ENCODE peak calls at places on chromosomes 11 and 22, in ten cellular contexts. O, Q, V, I, A, P, E, B, R and M are unnamed samples.

GRCh38 chr11:66332371-66333219 is 3.6 kb downstream of the RIN1 start:
- DNase-seq in A (no peak), B (no peak), V (no peak), R (no peak), O (peak), E (no peak), P (no peak), I (no peak), Q (no peak), M (no peak)

GRCh38 chr11:38460901-38461300 is 1862.9 kb upstream of the RAG2 start:
- DNase-seq in P (no peak), R (peak), I (peak), V (no peak), E (no peak), B (no peak), Q (no peak), O (no peak), A (peak), M (peak)

GRCh38 chr11:119263352-119263940 is 53.5 kb downstream of the MCAM start:
- DNase-seq in I (no peak), R (no peak), P (no peak), V (no peak), A (no peak), Q (no peak), O (no peak), B (no peak), E (no peak), M (no peak)

GRCh38 chr11:127369301-127369968 is 368.9 kb upstream of the KIRREL3 start:
- DNase-seq in O (no peak), I (no peak), A (no peak), V (no peak), Q (no peak), E (no peak), B (no peak), P (no peak), R (no peak), M (no peak)

GRCh38 chr11:76330651-76331050 is 50.3 kb downstream of the THAP12 start:
- DNase-seq in P (no peak), Q (no peak), V (no peak), I (no peak), E (no peak), R (no peak), B (no peak), A (no peak), O (no peak), M (no peak)

GRCh38 chr11:118304809-118305248 is 299 bp downstream of the CD3E start:
- DNase-seq in P (no peak), B (no peak), R (no peak), E (no peak), Q (no peak), V (no peak), O (no peak), A (no peak), I (no peak), M (no peak)

GRCh38 chr11:36110698-36111410 is 167.0 kb downstream of the LDLRAD3 start:
- DNase-seq in E (no peak), I (no peak), R (no peak), P (no peak), B (no peak), V (no peak), Q (no peak), A (no peak), O (no peak), M (no peak)

GRCh38 chr22:37549704-37550059 is 10.6 kb upstream of the CDC42EP1 start:
- DNase-seq in E (no peak), Q (no peak), I (peak), A (peak), R (peak), B (no peak), P (peak), V (no peak), O (no peak), M (peak)

GRCh38 chr11:112797653-112798293 is 163.4 kb upstream of the NCAM1 start:
- DNase-seq in Q (no peak), B (peak), P (no peak), E (peak), A (peak), V (peak), O (no peak), I (no peak), R (peak), M (no peak)

GRCh38 chr11:44748606-44749005 is 21.8 kb downstream of the TSPAN18 start:
- DNase-seq in Q (no peak), P (no peak), O (no peak), V (no peak), R (no peak), E (no peak), A (no peak), I (no peak), B (no peak), M (no peak)

GRCh38 chr11:112174789-112175595 is at the start of gene BCO2:
- DNase-seq in A (peak), V (no peak), R (peak), O (peak), Q (peak), I (peak), E (peak), P (peak), B (peak), M (peak)

GRCh38 chr11:28383471-28383870 is 275.3 kb downstream of the METTL15 start:
- DNase-seq in O (no peak), Q (no peak), B (no peak), P (no peak), E (no peak), A (no peak), V (no peak), R (no peak), I (no peak), M (no peak)

GRCh38 chr22:46033256-46034200 is 56.6 kb upstream of the WNT7B start:
- DNase-seq in P (peak), R (no peak), B (no peak), A (no peak), V (no peak), O (peak), I (peak), E (no peak), Q (no peak), M (no peak)

GRCh38 chr11:113195728-113196127 is 118.7 kb upstream of the TTC12 start:
- DNase-seq in A (no peak), V (no peak), B (no peak), Q (no peak), O (no peak), R (no peak), I (no peak), E (no peak), P (no peak), M (no peak)

GRCh38 chr11:16973565-16973964 is 40.6 kb downstream of the PLEKHA7 start:
- DNase-seq in P (no peak), O (no peak), Q (no peak), E (no peak), A (no peak), V (no peak), B (no peak), R (no peak), I (no peak), M (no peak)

GRCh38 chr11:95789506-95790122 is at the start of gene FAM76B:
- DNase-seq in A (peak), E (peak), O (peak), Q (peak), R (peak), B (peak), P (peak), V (peak), I (peak), M (peak)

GRCh38 chr11:95790123-95790932 is at the start of gene CEP57:
- DNase-seq in I (peak), P (peak), R (peak), B (peak), V (peak), Q (peak), E (peak), A (peak), O (peak), M (peak)

GRCh38 chr11:95792200-95792599 is 1.9 kb downstream of the CEP57 start:
- DNase-seq in A (no peak), O (no peak), P (no peak), I (no peak), B (no peak), V (no peak), Q (no peak), E (no peak), R (no peak), M (no peak)

GRCh38 chr11:95791385-95792033 is 1.2 kb downstream of the CEP57 start:
- DNase-seq in V (no peak), P (no peak), R (no peak), E (no peak), I (no peak), Q (no peak), A (no peak), B (no peak), O (no peak), M (no peak)

DNA sequence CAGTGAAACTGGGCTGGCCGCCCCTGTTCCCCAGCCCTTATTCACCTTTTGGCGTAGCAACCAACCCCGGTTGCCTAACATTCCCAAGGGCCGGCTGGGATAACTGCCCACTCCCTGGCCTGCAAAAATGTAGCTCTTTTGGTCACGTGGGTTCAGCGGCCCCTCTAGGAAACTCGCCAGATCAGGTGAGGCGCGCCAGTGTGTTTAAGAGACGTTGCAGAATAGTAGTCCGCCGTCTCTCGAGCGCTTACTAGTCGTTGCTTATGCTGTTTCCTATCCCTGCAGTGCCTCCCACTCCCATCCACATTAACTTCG is 592 bp downstream of the CEP57 start:
- DNase-seq in A (peak), P (peak), V (no peak), O (no peak), B (peak), I (peak), Q (peak), R (peak), E (peak), M (peak)
- TF ChIP-seq POLR2A in A (peak), P (no peak), V (no peak), O (no peak), B (no peak), I (no peak), Q (no peak), R (no peak), E (peak), M (no peak)

GRCh38 chr11:12860827-12861226 is 148.3 kb upstream of the RASSF10 start:
- DNase-seq in P (no peak), I (no peak), E (no peak), R (no peak), O (no peak), V (no peak), A (no peak), Q (no peak), B (no peak), M (no peak)

GRCh38 chr11:12862761-12863469 is 146.2 kb upstream of the RASSF10 start:
- DNase-seq in V (no peak), O (no peak), Q (no peak), E (no peak), I (no peak), B (peak), A (peak), R (peak), P (peak), M (peak)

GRCh38 chr11:12865871-12866595 is 143.1 kb upstream of the RASSF10 start:
- DNase-seq in V (no peak), P (no peak), B (no peak), E (no peak), O (no peak), I (no peak), R (no peak), Q (no peak), A (peak), M (no peak)

GRCh38 chr11:12864316-12865156 is 144.6 kb upstream of the RASSF10 start:
- DNase-seq in Q (no peak), A (peak), I (no peak), E (no peak), B (no peak), O (no peak), P (no peak), R (no peak), V (no peak), M (peak)

GRCh38 chr11:12863605-12864121 is 145.5 kb upstream of the RASSF10 start:
- DNase-seq in B (no peak), I (no peak), A (no peak), R (no peak), V (no peak), E (no peak), O (no peak), P (no peak), Q (no peak), M (no peak)
- TF ChIP-seq POLR2A in B (no peak), I (no peak), A (no peak), R (no peak), V (no peak), E (no peak), O (no peak), P (no peak), Q (no peak), M (no peak)

GRCh38 chr11:128695539-128696221 is 1.8 kb downstream of the FLI1 start:
- DNase-seq in I (peak), R (no peak), P (no peak), Q (no peak), B (no peak), E (peak), A (no peak), O (peak), V (no peak), M (no peak)
- TF ChIP-seq POLR2A in I (no peak), R (no peak), P (no peak), Q (no peak), B (no peak), E (no peak), A (no peak), O (peak), V (no peak), M (no peak)

DNA sequence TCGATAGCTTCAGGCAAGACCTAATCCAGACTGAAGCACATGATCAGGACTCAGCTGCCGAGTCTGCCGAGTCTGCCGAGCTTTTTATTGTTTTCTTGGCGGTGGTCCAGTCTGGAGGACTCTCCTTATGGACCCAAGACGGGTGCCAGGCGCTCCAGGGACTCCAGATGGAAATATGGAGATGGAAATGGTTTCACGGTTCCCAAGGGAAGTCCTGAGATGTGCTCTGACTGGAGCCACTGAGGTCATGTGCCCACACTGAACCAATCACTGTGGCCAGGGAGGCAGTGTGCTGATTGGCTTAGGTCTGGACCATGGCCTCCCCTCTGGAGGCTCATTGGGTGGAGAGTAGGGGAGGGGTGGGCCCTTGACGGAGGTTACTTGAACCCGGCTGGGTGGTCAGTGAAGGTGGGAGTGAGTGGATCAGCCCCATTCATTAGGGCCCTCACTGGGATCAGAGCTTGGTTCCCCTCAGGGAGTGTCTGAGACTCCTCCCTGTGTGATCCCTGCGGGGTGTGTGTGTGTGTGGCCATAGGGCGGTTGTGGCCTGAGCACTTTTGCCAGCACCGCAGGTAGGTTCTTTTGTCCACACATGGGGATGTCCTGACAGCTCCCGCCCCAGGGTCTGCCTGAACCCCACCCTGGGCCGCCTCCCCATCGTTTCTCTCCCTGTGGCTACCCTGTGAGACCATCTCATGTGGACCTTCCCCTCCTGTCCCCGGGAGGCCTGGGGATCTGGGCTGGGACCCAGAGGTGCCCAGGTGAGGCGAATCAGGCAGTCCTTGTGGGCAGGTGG is 14.0 kb downstream of the RPS6KA4 start:
- DNase-seq in Q (peak), V (no peak), A (peak), B (peak), O (no peak), E (no peak), P (no peak), I (no peak), R (no peak), M (peak)
- TF ChIP-seq POLR2A in Q (peak), V (no peak), A (no peak), B (peak), O (no peak), E (no peak), P (no peak), I (no peak), R (no peak), M (peak)

GRCh38 chr22:42090596-42091445 is at the start of gene NDUFA6:
- DNase-seq in R (peak), V (peak), B (peak), Q (peak), A (peak), O (peak), P (peak), E (peak), I (peak), M (peak)
- TF ChIP-seq POLR2A in R (peak), V (peak), B (peak), Q (peak), A (peak), O (peak), P (peak), E (peak), I (peak), M (peak)

GRCh38 chr11:72673943-72674828 is at the start of gene PDE2A:
- DNase-seq in I (no peak), R (no peak), A (no peak), B (no peak), Q (no peak), E (no peak), P (no peak), O (no peak), V (no peak), M (no peak)
- TF ChIP-seq POLR2A in I (no peak), R (no peak), A (no peak), B (no peak), Q (no peak), E (no peak), P (no peak), O (no peak), V (no peak), M (no peak)

GRCh38 chr22:19405133-19405532 is 26.4 kb downstream of the HIRA start:
- DNase-seq in I (no peak), O (no peak), Q (no peak), V (no peak), E (no peak), R (no peak), A (no peak), B (no peak), P (no peak), M (no peak)
- TF ChIP-seq POLR2A in I (no peak), O (no peak), Q (no peak), V (no peak), E (no peak), R (no peak), A (no peak), B (no peak), P (no peak), M (no peak)